ENCODE peak calls at places on chromosomes 12 and 14, in seven cellular contexts. F, T, N, G, U, H and R are unnamed samples.

GRCh38 chr12:49367381-49368239 is at the start of gene SPATS2:
- DNase-seq in F (peak; percentile 65), N (peak; percentile 94), G (peak; percentile 96), U (peak; percentile 38), T (no peak), H (peak; percentile 25), R (peak; percentile 94)

GRCh38 chr12:71195338-71195896 is 37.6 kb upstream of the TSPAN8 start:
- DNase-seq in T (peak; percentile 14), N (no peak), U (no peak), H (no peak), G (no peak), F (no peak), R (no peak)

GRCh38 chr14:93004699-93005082 is 81.7 kb downstream of the CHGA start:
- DNase-seq in G (no peak), H (no peak), F (no peak), U (no peak), T (no peak), N (no peak), R (no peak)

GRCh38 chr14:100271247-100271939 is 32.4 kb downstream of the YY1 start:
- DNase-seq in H (no peak), F (peak; percentile 61), G (no peak), T (peak; percentile 70), N (no peak), U (no peak), R (no peak)

GRCh38 chr12:22530-23201 is 43.9 kb upstream of the IQSEC3 start:
- DNase-seq in N (no peak), G (no peak), F (no peak), U (peak; percentile 6), H (no peak), T (no peak), R (no peak)

GRCh38 chr14:71751264-71751663 is 181.0 kb upstream of the RGS6 start:
- DNase-seq in H (peak; percentile 62), T (no peak), G (no peak), U (no peak), N (no peak), F (no peak), R (no peak)

GRCh38 chr12:94948232-94948810 is 55.2 kb downstream of the NDUFA12 start:
- DNase-seq in H (no peak), F (no peak), T (no peak), U (no peak), G (no peak), N (no peak), R (no peak)

GRCh38 chr14:68950111-68950510 is 29.0 kb downstream of the ACTN1 start:
- DNase-seq in G (no peak), T (no peak), N (no peak), U (no peak), H (peak; percentile 51), F (no peak), R (no peak)

GRCh38 chr14:65927871-65928270 is 515.3 kb downstream of the FUT8 start:
- DNase-seq in U (no peak), F (no peak), G (peak; percentile 71), T (peak; percentile 46), N (no peak), H (no peak), R (no peak)

GRCh38 chr14:65928995-65929394 is 516.5 kb downstream of the FUT8 start:
- DNase-seq in H (no peak), G (no peak), F (no peak), T (no peak), N (no peak), U (no peak), R (no peak)

GRCh38 chr14:65926504-65926903 is 514.0 kb downstream of the FUT8 start:
- DNase-seq in N (no peak), G (no peak), H (no peak), T (no peak), U (no peak), F (no peak), R (no peak)

GRCh38 chr14:65922166-65922565 is 509.6 kb downstream of the FUT8 start:
- DNase-seq in F (no peak), N (no peak), H (no peak), G (no peak), T (no peak), U (no peak), R (no peak)

DNA sequence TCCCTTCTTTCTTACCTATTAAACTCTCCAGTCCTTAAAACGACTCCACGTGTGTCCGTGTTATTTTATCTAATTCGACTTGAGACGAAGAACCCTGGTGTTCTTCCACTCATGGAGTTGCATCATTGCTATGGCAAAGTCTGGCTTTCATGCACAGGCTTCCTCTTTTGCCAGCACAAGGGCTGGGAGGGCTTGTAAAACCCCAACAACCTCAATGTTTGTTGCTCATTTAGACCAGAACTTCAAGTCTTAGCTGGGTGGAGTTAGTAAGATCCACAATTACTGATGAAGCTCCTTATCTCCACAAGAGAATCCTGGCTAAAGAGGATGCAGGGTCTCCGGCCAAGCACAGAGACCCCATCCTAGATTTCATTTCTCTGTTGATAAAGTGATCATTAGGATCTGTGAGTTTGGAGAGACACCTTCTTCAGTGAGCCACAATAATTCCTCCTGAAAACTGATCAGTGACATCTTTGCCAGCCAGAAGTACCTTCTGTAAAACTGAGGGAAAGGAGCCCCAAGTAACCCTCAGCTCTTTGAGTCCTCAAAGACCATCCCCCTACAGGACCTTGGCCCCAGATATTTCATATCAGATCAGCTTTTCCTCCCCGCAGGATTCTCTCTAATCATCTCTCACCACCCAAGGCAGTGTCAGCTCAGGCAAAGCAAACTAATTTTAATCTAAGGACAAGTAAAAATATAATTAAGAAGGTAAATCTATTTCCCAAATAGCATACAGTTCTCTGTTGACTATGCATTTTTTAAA is 514.6 kb downstream of the FUT8 start:
- DNase-seq in G (no peak), F (no peak), N (no peak), H (no peak), U (no peak), T (no peak), R (no peak)
- H3K4me1 ChIP-seq in G (no peaks in the 10 kb centered on the region), F (no peaks in the 10 kb centered on the region), N (no peaks in the 10 kb centered on the region), H (no peaks in the 10 kb centered on the region), U (no peaks in the 10 kb centered on the region), T (no peaks in the 10 kb centered on the region), R (no peaks in the 10 kb centered on the region)

GRCh38 chr12:116695464-116695725 is 42.5 kb downstream of the SPRING1 start:
- DNase-seq in T (no peak), N (no peak), G (no peak), H (no peak), U (no peak), F (no peak), R (no peak)

GRCh38 chr12:116692605-116693004 is 45.3 kb downstream of the SPRING1 start:
- DNase-seq in H (no peak), G (no peak), U (no peak), T (no peak), N (no peak), F (no peak), R (no peak)

GRCh38 chr12:116693259-116694227 is 44.3 kb downstream of the SPRING1 start:
- DNase-seq in H (no peak), F (no peak), T (peak; percentile 27), U (peak; percentile 29), G (no peak), N (no peak), R (no peak)

GRCh38 chr12:116697305-116698130 is 40.4 kb downstream of the SPRING1 start:
- DNase-seq in H (no peak), N (peak; percentile 39), U (peak; percentile 45), F (no peak), T (peak; percentile 40), G (no peak), R (no peak)

DNA sequence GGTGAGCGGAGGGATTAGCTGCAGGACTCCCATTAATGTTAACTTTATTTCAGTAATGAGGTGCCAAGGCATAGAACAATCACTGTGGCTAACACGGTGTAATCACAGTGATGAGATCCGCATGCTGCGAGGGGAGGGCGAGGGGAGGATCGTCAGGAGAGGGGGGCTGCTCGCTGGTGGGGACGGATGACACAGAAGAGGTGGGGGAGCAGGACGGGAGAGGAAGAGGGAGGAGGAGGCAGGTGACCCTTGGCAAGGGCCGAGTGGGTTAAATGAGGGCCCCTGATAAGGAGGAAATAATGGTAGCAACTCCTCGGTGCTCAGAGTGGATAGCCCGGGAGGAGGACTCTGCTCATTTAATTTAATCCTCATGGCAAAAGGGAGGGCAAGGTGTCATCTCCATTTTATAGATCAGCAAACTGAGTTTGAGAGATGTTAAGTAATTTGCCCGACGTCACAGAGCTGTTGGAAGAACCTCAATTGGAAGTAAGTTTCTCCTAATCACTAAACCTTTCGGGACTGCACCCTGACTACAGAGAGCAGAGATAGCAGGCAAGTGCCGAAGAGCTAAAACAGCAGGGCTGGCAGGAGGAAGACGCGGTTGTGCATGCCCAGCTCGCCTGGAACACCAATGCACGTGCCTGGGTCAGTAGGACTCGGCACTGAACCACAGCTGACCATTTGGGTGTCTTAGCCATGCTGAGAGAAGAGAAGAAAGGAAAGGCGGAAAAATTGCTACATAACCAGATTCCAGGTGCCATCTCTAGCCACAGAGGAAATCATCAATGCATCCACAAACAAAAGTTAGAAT is 43.0 kb downstream of the SPRING1 start:
- DNase-seq in N (no peak), H (no peak), U (no peak), T (no peak), F (no peak), G (no peak), R (no peak)
- H3K4me3 ChIP-seq in N (no peak overlapping the region), H (no peak overlapping the region), U (no peak overlapping the region), T (no peak overlapping the region), F (no peak overlapping the region), G (no peak overlapping the region), R (no peak overlapping the region)

DNA sequence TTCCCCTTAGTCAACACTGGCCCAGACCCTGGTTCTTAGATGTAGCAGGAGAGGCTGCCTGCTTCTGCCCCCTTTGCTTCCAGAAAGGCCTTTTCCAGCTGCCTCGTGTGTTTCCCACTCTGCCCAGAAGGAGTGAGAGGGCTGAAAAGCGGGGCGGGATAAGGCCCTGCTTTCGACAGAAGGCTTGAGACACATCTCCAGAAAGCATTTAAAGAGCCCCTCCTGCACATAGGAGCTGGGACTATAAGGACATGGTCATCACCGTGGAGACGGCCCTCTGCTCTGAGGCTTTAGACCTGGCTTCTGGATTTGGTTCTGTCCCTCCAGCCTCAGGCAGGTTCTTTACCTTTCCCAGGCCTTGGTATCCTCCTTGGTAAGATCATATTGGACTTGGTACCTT is 11.9 kb downstream of the CALM1 start:
- DNase-seq in G (no peak), H (no peak), N (no peak), U (no peak), F (no peak), T (no peak), R (no peak)
- TF ChIP-seq CTCF in G (no peak), H (no peak), N (no peak), U (no peak), F (no peak), T (no peak), R (no peak)

GRCh38 chr12:120194226-120194533 is 335 bp downstream of the GCN1 start:
- DNase-seq in F (peak; percentile 56), U (no peak), H (no peak), N (no peak), T (no peak), G (no peak), R (no peak)

GRCh38 chr12:120194534-120195395 is at the start of gene GCN1:
- DNase-seq in H (peak; percentile 86), F (peak; percentile 85), T (peak; percentile 90), U (peak; percentile 86), G (peak; percentile 91), N (peak; percentile 85), R (peak; percentile 90)

GRCh38 chr12:120199025-120199424 is 1.9 kb downstream of the RPLP0 start:
- DNase-seq in U (no peak), H (no peak), G (peak; percentile 37), N (no peak), T (no peak), F (no peak), R (no peak)

GRCh38 chr12:120197542-120197887 is 3.0 kb upstream of the GCN1 start:
- DNase-seq in T (no peak), N (no peak), H (no peak), G (no peak), F (no peak), U (no peak), R (no peak)

DNA sequence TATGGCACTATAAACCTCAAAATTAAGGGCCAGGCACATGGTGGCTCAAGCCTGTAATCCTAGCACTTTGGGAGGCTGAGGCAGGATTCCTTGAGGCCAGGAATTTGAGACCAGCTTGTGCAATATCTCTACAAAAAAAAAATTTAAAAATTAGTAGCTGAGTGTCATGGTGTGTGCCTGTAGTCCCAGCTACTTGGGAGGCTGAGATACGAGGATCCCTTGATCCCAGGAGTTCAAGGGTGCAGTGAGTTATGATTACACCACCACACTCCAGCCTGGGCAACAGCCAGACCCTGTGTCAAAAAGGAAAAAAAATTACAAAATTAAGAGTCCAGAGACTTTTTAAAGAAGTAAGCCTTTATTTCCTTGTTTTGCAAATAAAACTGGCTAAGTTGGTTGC is 1.8 kb upstream of the GCN1 start:
- DNase-seq in N (no peak), U (no peak), H (no peak), G (peak; percentile 15), T (no peak), F (no peak), R (no peak)
- H3K4me1 ChIP-seq in N (peaks cover 42% of the 10 kb centered on the region), U (peaks cover 24% of the 10 kb centered on the region), H (peaks cover 22% of the 10 kb centered on the region), G (peaks cover 52% of the 10 kb centered on the region), T (peaks cover 32% of the 10 kb centered on the region), F (peaks cover 48% of the 10 kb centered on the region), R (peaks cover 40% of the 10 kb centered on the region)